ENCODE peak calls at places on chromosomes 7 and 10, in five cellular contexts. V, B, T, C and W are unnamed samples.
A peak's percentile ranks its signal among the peaks of the same experiment; 100 is the strongest.

GRCh38 chr7:132138817-132139216 is 437.5 kb downstream of the PLXNA4 start:
- DNase-seq in B (no peak), C (no peak), V (peak; percentile 76), T (no peak), W (no peak)

GRCh38 chr10:93173867-93174845 is 100.5 kb downstream of the CYP26A1 start:
- DNase-seq in V (no peak), C (no peak), B (no peak), T (no peak), W (no peak)

GRCh38 chr7:41232086-41232485 is 470.8 kb downstream of the INHBA start:
- DNase-seq in B (no peak), T (no peak), V (peak; percentile 52), C (no peak), W (no peak)

GRCh38 chr10:133211959-133212852 is 17.8 kb upstream of the UTF1 start:
- DNase-seq in C (no peak), V (no peak), T (no peak), B (peak; percentile 10), W (no peak)

GRCh38 chr10:26357203-26357602 is 80.9 kb upstream of the APBB1IP start:
- DNase-seq in C (no peak), B (no peak), V (no peak), T (no peak), W (no peak)

GRCh38 chr7:139811106-139811505 is 18.0 kb upstream of the TBXAS1 start:
- DNase-seq in V (no peak), B (no peak), C (no peak), T (no peak), W (no peak)

GRCh38 chr7:102291056-102291915 is 4.6 kb downstream of the SH2B2 start:
- DNase-seq in B (peak; percentile 36), V (no peak), C (no peak), T (no peak), W (no peak)

GRCh38 chr7:94289071-94289470 is 105.6 kb upstream of the COL1A2 start:
- DNase-seq in T (peak; percentile 56), C (peak; percentile 50), V (peak; percentile 87), B (no peak), W (no peak)

GRCh38 chr7:117769085-117769484 is 104.2 kb downstream of the CTTNBP2 start:
- DNase-seq in C (no peak), V (no peak), B (no peak), T (no peak), W (no peak)

GRCh38 chr10:88385601-88386203 is 197.4 kb downstream of the RNLS start:
- DNase-seq in V (peak; percentile 12), B (peak; percentile 59), T (peak; percentile 89), C (no peak), W (no peak)

GRCh38 chr10:132974886-132975881 is 32.8 kb upstream of the CFAP46 start:
- DNase-seq in B (no peak), T (no peak), C (no peak), V (peak; percentile 42), W (no peak)

GRCh38 chr7:101820703-101821102 is 3.3 kb downstream of the CUX1 start:
- DNase-seq in B (no peak), V (no peak), T (no peak), C (no peak), W (no peak)

GRCh38 chr7:114631249-114631822 is 216.7 kb downstream of the FOXP2 start:
- DNase-seq in B (no peak), C (no peak), V (no peak), T (no peak), W (no peak)

GRCh38 chr10:5595591-5596590 is 70.5 kb downstream of the ASB13 start:
- DNase-seq in C (no peak), V (peak; percentile 96), T (no peak), B (no peak), W (peak; percentile 85)

GRCh38 chr10:104049497-104050250 is 36.0 kb downstream of the COL17A1 start:
- DNase-seq in B (no peak), T (no peak), V (peak; percentile 75), C (no peak), W (no peak)

GRCh38 chr7:21104124-21104500 is 317.4 kb upstream of the SP8 start:
- DNase-seq in C (no peak), V (no peak), B (no peak), T (peak; percentile 37), W (no peak)

GRCh38 chr10:8060010-8060703 is 5.7 kb downstream of the GATA3 start:
- DNase-seq in C (no peak), T (no peak), B (peak; percentile 66), V (peak; percentile 73), W (peak; percentile 22)
- H3K36me3 ChIP-seq in C (no peaks in the 10 kb centered on the region), T (no peaks in the 10 kb centered on the region), B (peaks cover 19% of the 10 kb centered on the region), V (no peaks in the 10 kb centered on the region), W (no peaks in the 10 kb centered on the region)

GRCh38 chr10:46052057-46052790 is 6.2 kb upstream of the MSMB start:
- DNase-seq in C (no peak), V (no peak), T (no peak), B (no peak), W (no peak)

GRCh38 chr10:46042527-46042926 is 3.5 kb downstream of the MSMB start:
- DNase-seq in V (no peak), C (no peak), T (no peak), B (no peak), W (no peak)

GRCh38 chr10:46050956-46051355 is 4.9 kb upstream of the MSMB start:
- DNase-seq in T (no peak), V (no peak), C (no peak), B (no peak), W (no peak)

GRCh38 chr10:46048152-46048551 is 2.1 kb upstream of the MSMB start:
- DNase-seq in C (no peak), B (no peak), T (no peak), V (no peak), W (no peak)

GRCh38 chr10:46046261-46046660 is at the start of gene MSMB:
- DNase-seq in C (no peak), V (no peak), T (no peak), B (no peak), W (no peak)
- H3K4me3 ChIP-seq in C (no peak within 1 kb of the TSS), V (no peak within 1 kb of the TSS), T (no peak within 1 kb of the TSS), B (no peak within 1 kb of the TSS), W (no peak within 1 kb of the TSS)

GRCh38 chr7:138585283-138585993 is 115.7 kb downstream of the SVOPL start:
- DNase-seq in B (no peak), V (no peak), T (no peak), C (no peak), W (no peak)
- H3K36me3 ChIP-seq in B (peaks cover 8% of the 10 kb centered on the region), V (no peaks in the 10 kb centered on the region), T (peaks cover 74% of the 10 kb centered on the region), C (peaks cover 73% of the 10 kb centered on the region), W (no peaks in the 10 kb centered on the region)

GRCh38 chr10:69733791-69734261 is 67.9 kb upstream of the COL13A1 start:
- DNase-seq in C (no peak), B (no peak), T (no peak), V (peak; percentile 78), W (no peak)

GRCh38 chr10:69734416-69734796 is 67.3 kb upstream of the COL13A1 start:
- DNase-seq in C (no peak), V (peak; percentile 28), B (no peak), T (no peak), W (no peak)

GRCh38 chr10:69732826-69733150 is 68.9 kb upstream of the COL13A1 start:
- DNase-seq in T (no peak), C (no peak), V (no peak), B (no peak), W (no peak)

GRCh38 chr10:69736866-69737641 is 64.7 kb upstream of the COL13A1 start:
- DNase-seq in V (no peak), B (no peak), T (no peak), C (no peak), W (no peak)

DNA sequence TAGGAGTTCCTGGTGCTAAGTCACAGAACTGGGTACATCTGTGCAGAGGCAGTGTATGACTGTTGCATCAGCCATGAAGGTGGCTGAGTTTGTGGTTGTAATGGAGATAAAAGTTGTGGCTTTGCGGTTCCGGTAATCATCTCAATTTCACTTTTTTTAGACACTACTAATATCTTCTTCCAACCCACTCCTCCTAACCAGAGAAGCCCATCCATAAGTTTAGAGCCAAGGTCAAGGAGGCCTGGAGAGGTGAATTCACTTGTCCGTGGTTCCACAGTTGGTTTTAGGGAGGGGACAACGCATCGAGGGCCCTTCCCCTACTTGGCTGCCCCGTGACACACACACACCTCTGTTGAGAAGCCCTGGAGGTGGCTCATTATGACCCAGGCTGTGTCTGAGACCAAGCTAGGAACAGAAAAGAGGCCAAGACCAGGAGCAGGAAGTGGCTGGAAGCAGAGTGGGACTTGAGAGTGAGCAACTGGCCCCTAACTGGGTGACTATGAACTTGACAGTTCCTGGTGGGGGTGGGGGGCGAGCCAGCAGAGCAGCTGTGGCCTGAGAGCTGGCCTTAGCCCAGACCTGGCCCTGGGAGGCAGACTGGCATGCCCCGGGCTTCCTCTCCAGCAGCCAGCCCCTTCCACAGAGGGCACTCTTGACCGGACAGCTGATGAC is 66.8 kb upstream of the COL13A1 start:
- DNase-seq in T (no peak), B (no peak), V (peak; percentile 67), C (no peak), W (no peak)
- H3K4me3 ChIP-seq in T (no peak overlapping the region), B (no peak overlapping the region), V (no peak overlapping the region), C (no peak overlapping the region), W (no peak overlapping the region)

GRCh38 chr10:7033031-7033430 is 377.8 kb downstream of the SFMBT2 start:
- DNase-seq in B (no peak), T (no peak), C (no peak), V (no peak), W (no peak)
- H3K36me3 ChIP-seq in B (no peaks in the 10 kb centered on the region), T (no peaks in the 10 kb centered on the region), C (no peaks in the 10 kb centered on the region), V (no peaks in the 10 kb centered on the region), W (no peaks in the 10 kb centered on the region)